ENCODE peak calls at places on chromosomes 5 and 9, in five cellular contexts. M is activated CD8-positive, alpha-beta memory T cell treated with anti-CD3 and anti-CD28 coated beads, Interleukin-2, amount 10 ng/mL, durations not matched to agents 7 days and 5 days; E is SK-N-SH treated with all-trans-retinoic acid at 6 μM for 48 hours; K is psoas muscle; R is right cardiac atrium. L is an unnamed sample.
A peak's percentile ranks its signal among the peaks of the same experiment; 100 is the strongest.

GRCh38 chr5:110951373-110951791 is 120.1 kb upstream of the TSLP start:
- ATAC-seq in M (no peak), E (no peak), K (no peak), R (no peak), L (no peak)

GRCh38 chr5:87755378-87755777 is 342.6 kb upstream of the CCNH start:
- ATAC-seq in M (no peak), E (no peak), K (no peak), R (no peak), L (no peak)

GRCh38 chr5:102762095-102762534 is 7.0 kb downstream of the PAM start:
- ATAC-seq in M (peak; percentile 65), E (peak; percentile 61), K (no peak), R (peak; percentile 41), L (peak; percentile 73)

GRCh38 chr5:157613385-157614245 is 38.0 kb upstream of the ADAM19 start:
- ATAC-seq in M (peak; percentile 87), E (peak; percentile 46), K (no peak), R (no peak), L (peak; percentile 38)

GRCh38 chr5:150217874-150218692 is 28.2 kb downstream of the SLC6A7 start:
- ATAC-seq in M (peak; percentile 98), E (peak; percentile 98), K (peak; percentile 89), R (peak; percentile 79), L (peak; percentile 87)

GRCh38 chr5:137699291-137700281 is 36.3 kb downstream of the KLHL3 start:
- ATAC-seq in M (no peak), E (no peak), K (no peak), R (peak; percentile 32), L (no peak)

GRCh38 chr9:92715488-92716231 is 45.7 kb upstream of the IPPK start:
- ATAC-seq in M (no peak), E (no peak), K (no peak), R (peak; percentile 84), L (no peak)

GRCh38 chr5:1324719-1325190 is 20.1 kb downstream of the CLPTM1L start:
- ATAC-seq in M (no peak), E (no peak), K (peak; percentile 98), R (peak; percentile 70), L (no peak)

GRCh38 chr9:34127035-34127948 is 794 bp upstream of the DCAF12 start:
- ATAC-seq in M (no peak), E (peak; percentile 3), K (peak; percentile 13), R (no peak), L (no peak)

GRCh38 chr9:76943071-76943470 is 37.2 kb upstream of the PRUNE2 start:
- ATAC-seq in M (no peak), E (no peak), K (no peak), R (no peak), L (no peak)

GRCh38 chr9:93248373-93248772 is 64.4 kb downstream of the WNK2 start:
- ATAC-seq in M (no peak), E (no peak), K (no peak), R (peak; percentile 27), L (no peak)

GRCh38 chr5:129724647-129725046 is 23.2 kb upstream of the MINAR2 start:
- ATAC-seq in M (no peak), E (no peak), K (no peak), R (no peak), L (no peak)

GRCh38 chr5:35058395-35058794 is 10.6 kb upstream of the AGXT2 start:
- ATAC-seq in M (no peak), E (no peak), K (no peak), R (no peak), L (peak; percentile 86)

GRCh38 chr9:3330792-3331420 is 194.9 kb downstream of the RFX3 start:
- ATAC-seq in M (no peak), E (peak; percentile 22), K (no peak), R (no peak), L (no peak)

GRCh38 chr9:5813837-5814236 is 19.1 kb downstream of the ERMP1 start:
- ATAC-seq in M (no peak), E (no peak), K (no peak), R (no peak), L (no peak)

GRCh38 chr5:78602400-78602799 is 46.2 kb downstream of the LHFPL2 start:
- ATAC-seq in M (no peak), E (no peak), K (no peak), R (no peak), L (no peak)

GRCh38 chr5:29550523-29550922 is 1643.0 kb upstream of the CDH6 start:
- ATAC-seq in M (no peak), E (no peak), K (no peak), R (no peak), L (no peak)

GRCh38 chr5:178221203-178221771 is 11.3 kb downstream of the PHYKPL start:
- ATAC-seq in M (peak; percentile 25), E (peak; percentile 6), K (no peak), R (no peak), L (peak; percentile 28)

GRCh38 chr5:115773010-115773580 is 43.4 kb downstream of the CDO1 start:
- ATAC-seq in M (no peak), E (no peak), K (no peak), R (peak; percentile 83), L (no peak)

GRCh38 chr9:124343533-124344290 is 71.5 kb downstream of the PSMB7 start:
- ATAC-seq in M (no peak), E (peak; percentile 2), K (peak; percentile 11), R (no peak), L (no peak)

GRCh38 chr5:159345861-159346260 is 15.6 kb upstream of the IL12B start:
- ATAC-seq in M (no peak), E (no peak), K (no peak), R (no peak), L (no peak)

GRCh38 chr5:126867237-126867636 is 90.3 kb downstream of the LMNB1 start:
- ATAC-seq in M (no peak), E (no peak), K (no peak), R (peak; percentile 47), L (no peak)

GRCh38 chr9:106203832-106204516 is 509.6 kb downstream of the TMEM38B start:
- ATAC-seq in M (no peak), E (no peak), K (no peak), R (no peak), L (no peak)

GRCh38 chr9:249025-249424 is 34.4 kb downstream of the DOCK8 start:
- ATAC-seq in M (peak; percentile 73), E (no peak), K (no peak), R (no peak), L (peak; percentile 79)

GRCh38 chr5:74187757-74188156 is 452.8 kb downstream of the ENC1 start:
- ATAC-seq in M (no peak), E (no peak), K (no peak), R (no peak), L (no peak)

GRCh38 chr5:53069626-53070025 is 39.9 kb downstream of the MOCS2 start:
- ATAC-seq in M (peak; percentile 96), E (no peak), K (no peak), R (peak; percentile 88), L (peak; percentile 99)

GRCh38 chr9:1231998-1232919 is 182.1 kb downstream of the DMRT2 start:
- ATAC-seq in M (no peak), E (no peak), K (peak; percentile 30), R (peak; percentile 83), L (no peak)

GRCh38 chr5:79488775-79489174 is 25.2 kb downstream of the HOMER1 start:
- ATAC-seq in M (no peak), E (no peak), K (no peak), R (no peak), L (no peak)

GRCh38 chr5:142315231-142315900 is 9.5 kb downstream of the SPRY4 start:
- ATAC-seq in M (no peak), E (no peak), K (no peak), R (no peak), L (no peak)

GRCh38 chr5:129377504-129377903 is 82.6 kb upstream of the ADAMTS19 start:
- ATAC-seq in M (no peak), E (no peak), K (no peak), R (no peak), L (no peak)

GRCh38 chr5:135223404-135223803 is 175.6 kb downstream of the MACROH2A1 start:
- ATAC-seq in M (no peak), E (no peak), K (no peak), R (no peak), L (no peak)

GRCh38 chr5:14561741-14562140 is 19.9 kb upstream of the OTULINL start:
- ATAC-seq in M (no peak), E (no peak), K (no peak), R (no peak), L (no peak)

GRCh38 chr5:99929067-99929805 is 605.9 kb upstream of the FAM174A start:
- ATAC-seq in M (no peak), E (no peak), K (no peak), R (no peak), L (no peak)

GRCh38 chr9:85716031-85716877 is 25.5 kb downstream of the AGTPBP1 start:
- ATAC-seq in M (peak; percentile 47), E (no peak), K (no peak), R (peak; percentile 28), L (peak; percentile 77)

GRCh38 chr5:143186623-143187022 is 216.9 kb downstream of the NR3C1 start:
- ATAC-seq in M (peak; percentile 27), E (no peak), K (no peak), R (no peak), L (peak; percentile 3)

GRCh38 chr5:170408189-170408588 is 19.0 kb upstream of the KCNMB1 start:
- ATAC-seq in M (no peak), E (peak; percentile 33), K (peak; percentile 56), R (peak; percentile 68), L (no peak)

GRCh38 chr5:38790891-38791290 is 54.9 kb upstream of the OSMR start:
- ATAC-seq in M (no peak), E (no peak), K (no peak), R (no peak), L (no peak)

GRCh38 chr9:92612292-92612691 is 57.6 kb downstream of the IPPK start:
- ATAC-seq in M (no peak), E (no peak), K (no peak), R (no peak), L (no peak)

GRCh38 chr9:130846487-130847305 is 11.6 kb downstream of the ABL1 start:
- ATAC-seq in M (no peak), E (peak; percentile 72), K (peak; percentile 45), R (peak; percentile 66), L (no peak)